ENCODE peak calls at places on chromosome 19, in four cellular contexts. C is anterior cingulate cortex, W is Caco-2, V is sigmoid colon. B is an unnamed sample.

GRCh38 chr19:38506723-38507550 is 73.4 kb downstream of the RYR1 start:
- DNase-seq in V (peak; percentile 89), W (peak; percentile 93), C (no peak), B (peak; percentile 10)

GRCh38 chr19:58150328-58150921 is at the start of gene ZNF329:
- DNase-seq in V (peak; percentile 87), W (peak; percentile 91), C (peak; percentile 66), B (peak; percentile 79)

GRCh38 chr19:41083516-41083915 is 4.7 kb upstream of the CYP2A13 start:
- DNase-seq in V (no peak), W (no peak), C (no peak), B (no peak)

GRCh38 chr19:7328647-7329046 is 20.1 kb upstream of the ARHGEF18 start:
- DNase-seq in V (peak; percentile 22), C (no peak), W (no peak), B (no peak)

GRCh38 chr19:5040544-5041167 is 71.7 kb downstream of the KDM4B start:
- DNase-seq in C (no peak), V (no peak), W (no peak), B (no peak)

GRCh38 chr19:14433454-14434156 is 499 bp downstream of the PKN1 start:
- DNase-seq in C (no peak), W (no peak), V (no peak), B (no peak)

GRCh38 chr19:15062036-15062435 is 12.8 kb downstream of the CASP14 start:
- DNase-seq in V (no peak), C (no peak), W (no peak), B (no peak)

GRCh38 chr19:16587031-16588023 is 15.1 kb upstream of the SLC35E1 start:
- DNase-seq in W (no peak), V (no peak), C (no peak), B (peak; percentile 27)

GRCh38 chr19:42048992-42049391 is 21.0 kb downstream of the GRIK5 start:
- DNase-seq in C (no peak), W (no peak), V (no peak), B (no peak)

GRCh38 chr19:36805364-36805763 is 32.8 kb upstream of the ZNF850 start:
- DNase-seq in C (no peak), W (no peak), V (no peak), B (no peak)

GRCh38 chr19:38544569-38545315 is 73.0 kb downstream of the MAP4K1 start:
- DNase-seq in C (no peak), V (no peak), W (no peak), B (peak; percentile 72)

GRCh38 chr19:17109962-17110598 is 34.5 kb downstream of the MYO9B start:
- DNase-seq in C (no peak), W (no peak), V (no peak), B (peak; percentile 44)

GRCh38 chr19:18612772-18613588 is at the start of gene TMEM59L:
- DNase-seq in W (no peak), V (no peak), C (peak; percentile 44), B (peak; percentile 23)

B was measured in hippocampal formation.